ENCODE peak calls at places on chromosomes 13 and 19, in ten cellular contexts. U is SK-N-SH, Z is K562, H is sigmoid colon, O is H1, T is stomach, G is transverse colon, Y is esophagus muscularis mucosa, E is HepG2, L is upper lobe of left lung. M is an unnamed sample.

GRCh38 chr19:12834976-12835757 is 788 bp upstream of the RTBDN start:
- DNase-seq in U (peak; percentile 85), Z (peak; percentile 79), H (no peak), O (no peak), T (peak; percentile 40), G (peak; percentile 35), Y (no peak), E (no peak), L (no peak), M (no peak)

GRCh38 chr13:94707400-94708021 is 4.8 kb downstream of the SOX21 start:
- DNase-seq in U (peak; percentile 68), Z (peak; percentile 62), H (no peak), O (no peak), T (no peak), G (no peak), Y (no peak), E (no peak), L (no peak), M (no peak)

GRCh38 chr19:12843999-12844732 is 5.9 kb downstream of the MAST1 start:
- DNase-seq in U (no peak), Z (no peak), H (no peak), O (no peak), T (no peak), G (no peak), Y (no peak), E (no peak), L (no peak), M (no peak)

GRCh38 chr13:79211377-79211776 is 194.7 kb downstream of the RBM26 start:
- DNase-seq in U (no peak), Z (no peak), H (no peak), O (no peak), T (no peak), G (no peak), Y (no peak), E (no peak), L (no peak), M (no peak)

GRCh38 chr19:3655402-3656072 is 28.9 kb upstream of the CACTIN start:
- DNase-seq in U (peak; percentile 59), Z (peak; percentile 31), H (no peak), O (no peak), T (peak; percentile 33), G (peak; percentile 37), Y (no peak), E (no peak), L (no peak), M (no peak)

GRCh38 chr19:35742121-35742724 is at the start of gene IGFLR1:
- DNase-seq in U (no peak), Z (no peak), H (no peak), O (no peak), T (peak; percentile 44), G (peak; percentile 67), Y (no peak), E (no peak), L (peak; percentile 73), M (no peak)

GRCh38 chr13:23488442-23488841 is 54.9 kb upstream of the SACS start:
- DNase-seq in U (peak; percentile 57), Z (no peak), H (no peak), O (no peak), T (no peak), G (no peak), Y (no peak), E (peak; percentile 46), L (no peak), M (no peak)

GRCh38 chr13:75797256-75797655 is 161.1 kb downstream of the LMO7 start:
- DNase-seq in U (no peak), Z (no peak), H (no peak), O (no peak), T (no peak), G (no peak), Y (no peak), E (no peak), L (no peak), M (no peak)

DNA sequence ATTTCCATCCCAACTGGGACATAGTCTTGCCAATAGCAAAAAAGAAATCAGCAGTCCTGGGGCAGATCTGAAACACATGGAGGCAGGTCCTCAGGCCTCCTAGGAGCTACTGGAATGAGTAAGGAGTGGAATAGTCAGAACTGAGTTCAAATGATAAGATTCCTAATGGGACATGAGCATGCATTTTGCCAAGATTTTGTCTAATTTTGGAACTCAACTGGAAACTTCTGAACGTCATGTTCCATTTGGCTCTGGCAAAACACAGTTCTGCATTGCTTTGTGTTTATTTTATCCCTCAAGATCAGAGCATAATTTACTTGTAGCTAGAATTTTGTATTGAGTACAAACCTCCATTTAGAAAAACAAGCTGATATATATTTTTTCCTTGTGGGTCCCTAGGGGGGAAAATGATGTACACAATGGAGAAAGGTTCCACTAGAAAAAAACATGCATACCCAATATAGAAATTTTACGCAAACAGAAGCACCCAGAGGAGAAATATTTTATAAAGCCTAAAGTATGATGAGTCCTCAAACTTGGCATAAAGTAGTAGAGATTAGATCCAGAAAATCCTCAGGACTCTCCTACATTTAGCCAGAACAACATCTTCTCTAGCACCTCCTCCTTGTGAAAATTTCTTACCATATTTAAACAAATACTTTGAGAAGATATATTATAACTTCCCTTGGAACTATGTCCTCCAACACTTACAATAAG is 149.0 kb upstream of the SERP2 start:
- DNase-seq in U (no peak), Z (no peak), H (peak; percentile 80), O (no peak), T (no peak), G (no peak), Y (no peak), E (no peak), L (no peak), M (no peak)
- TF ChIP-seq POLR2AphosphoS5 in U (no peak), Z (no peak), H (peak; percentile 83), O (no peak), T (peak; percentile 50), G (peak; percentile 73), Y (peak; percentile 79), E (no peak), L (no peak), M (no peak)

DNA sequence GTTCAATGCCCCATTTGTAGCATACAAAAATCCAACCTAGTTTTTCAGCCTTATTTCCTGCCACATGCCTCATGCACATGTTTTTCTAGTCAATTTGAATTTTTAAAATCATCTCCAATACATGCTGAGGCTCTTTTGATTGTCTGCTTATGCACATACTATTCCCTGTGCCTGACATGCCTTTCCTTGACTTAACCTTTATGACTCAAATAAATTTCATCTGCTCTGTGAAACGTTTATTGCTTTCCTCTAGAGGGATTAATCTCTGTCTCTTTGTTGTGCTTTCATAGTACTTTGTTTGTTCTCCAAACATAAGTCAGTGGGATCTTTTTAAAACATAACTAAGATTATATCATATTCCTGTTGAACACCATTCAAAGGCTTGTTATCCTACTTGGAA is 346.7 kb downstream of the FGF14 start:
- DNase-seq in U (no peak), Z (no peak), H (no peak), O (no peak), T (no peak), G (no peak), Y (no peak), E (no peak), L (no peak), M (no peak)
- H3K27ac ChIP-seq in U (no peak overlapping the region), Z (no peak overlapping the region), H (no peak overlapping the region), O (no peak overlapping the region), T (no peak overlapping the region), G (peak overlapping the region; percentile 55), Y (no peak overlapping the region), E (no peak overlapping the region), L (no peak overlapping the region), M (no peak overlapping the region)

GRCh38 chr19:45497791-45498190 is 452 bp upstream of the PPM1N start:
- DNase-seq in U (no peak), Z (no peak), H (no peak), O (no peak), T (no peak), G (no peak), Y (no peak), E (no peak), L (no peak), M (no peak)
- TF ChIP-seq EP300 in U (no peak), Z (no peak), H (no peak), O (no peak), T (no peak), G (no peak), Y (no peak), E (no peak), L (no peak), M (no peak)

GRCh38 chr13:33284016-33284415 is 1.5 kb downstream of the STARD13 start:
- DNase-seq in U (no peak), Z (no peak), H (no peak), O (no peak), T (no peak), G (no peak), Y (no peak), E (no peak), L (no peak), M (no peak)
- TF ChIP-seq POLR2AphosphoS5 in U (no peak), Z (no peak), H (no peak), O (no peak), T (peak; percentile 43), G (no peak), Y (peak; percentile 54), E (no peak), L (peak; percentile 44), M (no peak)

DNA sequence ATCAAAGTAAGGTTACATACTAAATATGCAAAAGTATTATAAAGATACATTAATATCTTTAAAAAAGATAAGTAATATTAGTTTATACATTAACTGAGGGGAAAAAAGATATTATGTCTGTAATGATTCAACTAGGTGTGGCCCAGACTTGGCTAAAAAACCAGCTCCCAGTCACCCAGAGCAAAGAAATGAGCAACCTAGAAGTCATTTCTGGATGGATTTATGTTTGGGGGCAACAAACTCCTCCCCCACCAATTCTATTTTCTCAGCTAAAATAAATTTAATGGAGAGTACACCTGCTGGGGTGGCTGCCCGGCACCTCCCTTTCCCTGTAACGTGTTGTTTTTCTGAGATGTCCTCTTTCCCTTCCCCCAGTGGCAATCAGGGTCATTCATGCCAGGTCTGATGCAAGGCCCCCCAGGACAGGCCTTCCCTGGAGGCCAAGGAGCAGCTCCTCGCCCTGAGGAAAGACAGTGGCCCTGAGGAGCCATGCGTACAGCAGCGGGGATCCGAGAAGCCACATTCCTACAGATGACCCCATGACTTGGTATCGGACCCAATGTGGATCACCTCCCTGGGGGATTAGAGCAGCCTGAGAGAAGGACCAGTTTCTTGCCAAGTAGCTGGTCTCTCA is 78.6 kb upstream of the DOCK9 start:
- DNase-seq in U (no peak), Z (no peak), H (peak; percentile 67), O (no peak), T (no peak), G (no peak), Y (no peak), E (no peak), L (no peak), M (no peak)
- H3K27ac ChIP-seq in U (no peak overlapping the region), Z (no peak overlapping the region), H (peak overlapping the region; percentile 52), O (no peak overlapping the region), T (no peak overlapping the region), G (peak overlapping the region; percentile 74), Y (peak overlapping the region; percentile 83), E (no peak overlapping the region), L (peak overlapping the region; percentile 29), M (peak overlapping the region; percentile 38)

DNA sequence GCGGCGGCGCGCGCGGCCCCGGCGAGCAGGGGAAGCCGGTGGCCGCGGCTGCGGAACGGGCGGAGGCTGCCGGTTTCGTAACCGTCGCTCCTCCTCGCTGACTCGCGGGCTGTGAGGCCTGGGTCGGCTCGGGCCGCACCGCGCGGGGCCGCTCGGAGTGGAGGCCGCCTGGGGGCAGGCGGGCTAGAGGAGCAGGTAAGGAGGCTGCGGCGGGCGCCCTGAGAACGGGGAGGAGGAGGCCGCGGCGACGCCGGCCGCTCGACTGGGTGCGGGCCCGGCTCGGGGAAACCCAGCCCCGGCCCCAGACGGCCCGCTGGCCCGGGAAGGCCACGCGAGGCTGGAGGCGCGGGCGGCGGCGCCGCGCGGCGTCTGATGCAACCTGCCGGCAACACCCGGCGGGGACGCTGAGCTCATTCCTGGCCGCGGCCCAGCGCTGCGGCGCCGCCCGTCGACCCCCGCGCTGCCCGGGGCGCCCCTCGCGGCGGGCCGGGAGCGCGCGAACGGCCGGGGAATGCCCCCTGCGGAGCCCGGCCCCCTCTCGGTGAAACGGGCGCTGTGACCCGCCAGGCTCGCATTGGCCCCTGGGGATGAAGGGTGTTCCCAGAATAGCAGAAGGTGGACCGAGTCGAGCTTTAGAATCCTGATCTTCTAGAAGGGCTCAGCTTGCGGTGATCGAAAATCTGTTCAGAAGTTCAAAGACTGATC is at the start of gene CEBPG:
- DNase-seq in U (peak; percentile 88), Z (peak; percentile 83), H (peak; percentile 78), O (no peak), T (peak; percentile 55), G (peak; percentile 68), Y (no peak), E (no peak), L (peak; percentile 68), M (no peak)
- TF ChIP-seq EP300 in U (no peak), Z (peak; percentile 80), H (no peak), O (no peak), T (no peak), G (no peak), Y (no peak), E (peak; percentile 48), L (no peak), M (no peak)